ENCODE peak calls at places on chromosomes 5 and 9, in nine cellular contexts. P is cardiac muscle cell, Q is coronary artery, Y is left ventricle myocardium inferior, R is astrocyte of the spinal cord, O is fibroblast of pulmonary artery, Z is prostate gland, C is WERI-Rb-1, G is WTC11. K is an unnamed sample.

GRCh38 chr5:469752-470483 is 26.9 kb downstream of the EXOC3 start:
- DNase-seq in P (no peak), Q (no peak), Y (peak; percentile 10), R (no peak), O (no peak), Z (no peak), C (peak; percentile 11), G (peak; percentile 8), K (peak; percentile 60)

GRCh38 chr5:9343146-9343850 is 202.6 kb downstream of the SEMA5A start:
- DNase-seq in P (no peak), Q (no peak), Y (no peak), R (peak; percentile 57), O (peak; percentile 36), Z (no peak), C (no peak), G (no peak), K (no peak)

GRCh38 chr9:128421474-128422010 is 885 bp downstream of the CERCAM start:
- DNase-seq in P (no peak), Q (no peak), Y (peak; percentile 38), R (no peak), O (no peak), Z (no peak), C (no peak), G (no peak), K (no peak)

GRCh38 chr5:41649659-41650058 is 139.3 kb upstream of the PLCXD3 start:
- DNase-seq in P (no peak), Q (no peak), Y (no peak), R (peak; percentile 87), O (peak; percentile 53), Z (no peak), C (no peak), G (no peak), K (no peak)

GRCh38 chr5:140372971-140373487 is 13.0 kb downstream of the SLC4A9 start:
- DNase-seq in P (peak; percentile 74), Q (no peak), Y (peak; percentile 73), R (peak; percentile 76), O (peak; percentile 89), Z (peak; percentile 37), C (peak; percentile 82), G (peak; percentile 88), K (no peak)

GRCh38 chr5:124797665-124798087 is 51.2 kb upstream of the ZNF608 start:
- DNase-seq in P (no peak), Q (no peak), Y (peak; percentile 21), R (no peak), O (peak; percentile 29), Z (no peak), C (no peak), G (no peak), K (no peak)

GRCh38 chr5:41638685-41639084 is 128.3 kb upstream of the PLCXD3 start:
- DNase-seq in P (no peak), Q (no peak), Y (no peak), R (no peak), O (no peak), Z (no peak), C (no peak), G (no peak), K (no peak)

GRCh38 chr5:168254013-168254693 is 37.3 kb upstream of the WWC1 start:
- DNase-seq in P (no peak), Q (no peak), Y (no peak), R (no peak), O (no peak), Z (no peak), C (no peak), G (no peak), K (no peak)

GRCh38 chr5:176740702-176741565 is 69.4 kb upstream of the UNC5A start:
- DNase-seq in P (no peak), Q (peak; percentile 60), Y (no peak), R (no peak), O (no peak), Z (no peak), C (no peak), G (no peak), K (no peak)

GRCh38 chr5:134245101-134245604 is 19.3 kb upstream of the PPP2CA start:
- DNase-seq in P (peak; percentile 18), Q (no peak), Y (no peak), R (peak; percentile 82), O (peak; percentile 82), Z (no peak), C (peak; percentile 42), G (peak; percentile 16), K (no peak)

GRCh38 chr9:126861707-126862460 is 1.4 kb downstream of the ZBTB34 start:
- DNase-seq in P (no peak), Q (no peak), Y (no peak), R (no peak), O (peak; percentile 57), Z (no peak), C (peak; percentile 76), G (no peak), K (no peak)

GRCh38 chr9:123655681-123656423 is 274.1 kb downstream of the DENND1A start:
- DNase-seq in P (no peak), Q (no peak), Y (no peak), R (no peak), O (no peak), Z (no peak), C (peak; percentile 62), G (no peak), K (no peak)

GRCh38 chr5:56097055-56097454 is 102.3 kb upstream of the IL6ST start:
- DNase-seq in P (no peak), Q (no peak), Y (no peak), R (no peak), O (no peak), Z (no peak), C (no peak), G (no peak), K (no peak)

GRCh38 chr5:3741372-3741770 is 145.7 kb downstream of the IRX1 start:
- DNase-seq in P (no peak), Q (no peak), Y (no peak), R (no peak), O (no peak), Z (peak; percentile 82), C (no peak), G (no peak), K (no peak)

GRCh38 chr5:343461-344401 is 22.2 kb downstream of the AHRR start:
- DNase-seq in P (peak; percentile 62), Q (no peak), Y (peak; percentile 52), R (peak; percentile 58), O (peak; percentile 70), Z (peak; percentile 17), C (no peak), G (peak; percentile 77), K (no peak)

GRCh38 chr5:159904874-159905273 is 11.4 kb upstream of the ADRA1B start:
- DNase-seq in P (no peak), Q (no peak), Y (no peak), R (no peak), O (no peak), Z (no peak), C (no peak), G (no peak), K (no peak)

GRCh38 chr9:137129089-137129455 is 9.9 kb upstream of the GRIN1 start:
- DNase-seq in P (no peak), Q (no peak), Y (no peak), R (no peak), O (peak; percentile 17), Z (no peak), C (peak; percentile 64), G (no peak), K (peak; percentile 64)

GRCh38 chr9:1042466-1042865 is 7.7 kb upstream of the DMRT2 start:
- DNase-seq in P (peak; percentile 70), Q (no peak), Y (no peak), R (no peak), O (no peak), Z (no peak), C (peak; percentile 41), G (peak; percentile 80), K (no peak)
- TF ChIP-seq CTCF in P (peak; percentile 34), Q (no peak), Y (peak; percentile 33), R (no peak), O (no peak), Z (no peak), C (peak; percentile 69), G (peak; percentile 61), K (peak; percentile 55)

GRCh38 chr9:2243666-2244555 is 228.8 kb downstream of the SMARCA2 start:
- DNase-seq in P (no peak), Q (no peak), Y (no peak), R (no peak), O (peak; percentile 51), Z (no peak), C (no peak), G (no peak), K (no peak)

GRCh38 chr9:2241461-2241874 is 226.3 kb downstream of the SMARCA2 start:
- DNase-seq in P (no peak), Q (peak; percentile 76), Y (peak; percentile 30), R (peak; percentile 95), O (peak; percentile 92), Z (peak; percentile 13), C (peak; percentile 25), G (peak; percentile 83), K (no peak)

GRCh38 chr9:2242778-2243395 is 227.7 kb downstream of the SMARCA2 start:
- DNase-seq in P (no peak), Q (no peak), Y (no peak), R (peak; percentile 15), O (no peak), Z (no peak), C (no peak), G (no peak), K (no peak)

GRCh38 chr9:2241875-2242741 is 227.0 kb downstream of the SMARCA2 start:
- DNase-seq in P (peak; percentile 88), Q (peak; percentile 81), Y (peak; percentile 82), R (peak; percentile 94), O (peak; percentile 95), Z (peak; percentile 76), C (peak; percentile 78), G (peak; percentile 83), K (peak; percentile 94)
- TF ChIP-seq CTCF in P (no peak), Q (no peak), Y (no peak), R (no peak), O (no peak), Z (no peak), C (no peak), G (no peak), K (peak; percentile 60)

GRCh38 chr9:133433351-133433843 is 11.2 kb downstream of the ADAMTS13 start:
- DNase-seq in P (no peak), Q (no peak), Y (no peak), R (no peak), O (no peak), Z (no peak), C (no peak), G (no peak), K (no peak)
- TF ChIP-seq CTCF in P (no peak), Q (no peak), Y (no peak), R (no peak), O (no peak), Z (no peak), C (no peak), G (no peak), K (no peak)

GRCh38 chr9:12993432-12993831 is 218.6 kb downstream of the LURAP1L start:
- DNase-seq in P (no peak), Q (no peak), Y (no peak), R (peak; percentile 10), O (no peak), Z (no peak), C (no peak), G (no peak), K (no peak)

GRCh38 chr9:12989669-12990068 is 214.8 kb downstream of the LURAP1L start:
- DNase-seq in P (peak; percentile 25), Q (no peak), Y (no peak), R (no peak), O (no peak), Z (no peak), C (no peak), G (no peak), K (no peak)

DNA sequence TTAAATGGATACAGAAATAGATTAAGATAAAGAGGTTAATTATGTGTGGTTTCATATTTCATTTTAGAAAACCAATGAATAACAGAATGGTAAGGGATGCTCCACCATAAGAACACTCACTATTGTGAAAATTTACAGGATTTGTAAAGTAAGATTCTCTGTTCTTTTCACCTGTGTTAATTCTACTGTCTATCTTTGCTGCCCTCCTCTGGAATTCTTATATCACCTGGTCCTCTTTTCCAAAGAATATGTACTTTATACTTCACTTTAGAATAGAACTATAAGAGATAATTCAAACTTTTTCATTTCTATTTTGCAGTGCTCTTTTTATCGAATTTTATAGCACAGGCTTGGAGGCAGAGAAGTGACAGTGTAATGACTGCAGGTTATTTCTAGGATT is 213.4 kb downstream of the LURAP1L start:
- DNase-seq in P (no peak), Q (no peak), Y (no peak), R (no peak), O (no peak), Z (no peak), C (no peak), G (no peak), K (no peak)
- TF ChIP-seq CTCF in P (no peak), Q (no peak), Y (peak; percentile 27), R (no peak), O (no peak), Z (no peak), C (no peak), G (no peak), K (peak; percentile 68)

K was measured in chondrocyte.